ENCODE peak calls at places on chromosomes 3 and 15, in four cellular contexts. J is HEK293T, B is GM12878, R is K562. S is an unnamed sample.
A peak's percentile ranks its signal among the peaks of the same experiment; 100 is the strongest.

GRCh38 chr3:172152869-172153268 is 113.5 kb downstream of the FNDC3B start:
- DNase-seq in J (no peak), B (no peak), R (no peak), S (no peak)

GRCh38 chr15:71932689-71933088 is 122.3 kb downstream of the NR2E3 start:
- DNase-seq in B (no peak), R (no peak), J (no peak), S (no peak)

GRCh38 chr3:186220365-186220764 is 111.5 kb upstream of the ETV5 start:
- DNase-seq in B (no peak), R (no peak), J (no peak), S (no peak)

GRCh38 chr3:128415110-128415772 is 51.4 kb downstream of the DNAJB8 start:
- DNase-seq in B (no peak), J (no peak), R (peak; percentile 85), S (no peak)

GRCh38 chr3:133926736-133927542 is 31.3 kb upstream of the RAB6B start:
- DNase-seq in J (peak; percentile 48), R (peak; percentile 13), B (no peak), S (no peak)

GRCh38 chr3:143313598-143314188 is 194.1 kb downstream of the CHST2 start:
- DNase-seq in J (no peak), B (no peak), R (no peak), S (no peak)

GRCh38 chr15:93072011-93072410 is 17.0 kb downstream of the RGMA start:
- DNase-seq in J (peak; percentile 42), B (no peak), R (no peak), S (no peak)

GRCh38 chr3:112894258-112894657 is 47.6 kb upstream of the CD200R1L start:
- DNase-seq in B (no peak), R (peak; percentile 18), J (no peak), S (no peak)

GRCh38 chr3:36907911-36908646 is 36.8 kb downstream of the TRANK1 start:
- DNase-seq in J (no peak), R (peak; percentile 49), B (peak; percentile 24), S (peak; percentile 25)

GRCh38 chr15:90190606-90191343 is 10.4 kb upstream of the SEMA4B start:
- DNase-seq in R (peak; percentile 45), J (no peak), B (no peak), S (no peak)
- TF ChIP-seq TARDBP in R (no peak), J (no peak), B (no peak), S (no peak)

GRCh38 chr3:58528629-58529028 is 8.4 kb downstream of the ACOX2 start:
- DNase-seq in J (no peak), B (no peak), R (no peak), S (no peak)
- TF ChIP-seq TARDBP in J (no peak), B (no peak), R (no peak), S (no peak)

DNA sequence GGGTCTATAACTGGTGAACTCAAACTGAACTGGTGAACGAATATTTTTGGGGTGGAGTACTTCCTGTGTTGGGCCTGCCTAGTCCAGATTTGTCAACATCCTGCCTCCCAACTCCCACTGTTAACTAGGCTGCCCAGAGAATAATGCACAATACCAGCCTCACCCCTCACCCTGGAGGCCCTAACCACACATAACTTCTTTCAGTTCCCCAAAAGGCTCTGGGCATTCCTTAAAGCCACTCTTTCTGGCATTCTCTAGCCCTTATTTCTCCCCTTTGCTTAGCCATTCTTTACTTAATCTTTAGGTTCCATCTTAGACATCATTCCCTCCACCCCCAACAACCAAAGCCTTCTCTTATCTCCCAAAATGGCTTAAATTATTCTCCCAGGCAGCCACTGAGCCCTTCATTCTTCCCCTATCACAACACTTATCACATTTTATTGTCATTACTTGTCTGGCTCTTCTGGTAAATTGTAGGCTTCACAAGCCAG is 9.1 kb upstream of the SEC11A start:
- DNase-seq in B (peak; percentile 71), R (peak; percentile 40), J (no peak), S (no peak)
- TF ChIP-seq TARDBP in B (no peak), R (no peak), J (no peak), S (no peak)

DNA sequence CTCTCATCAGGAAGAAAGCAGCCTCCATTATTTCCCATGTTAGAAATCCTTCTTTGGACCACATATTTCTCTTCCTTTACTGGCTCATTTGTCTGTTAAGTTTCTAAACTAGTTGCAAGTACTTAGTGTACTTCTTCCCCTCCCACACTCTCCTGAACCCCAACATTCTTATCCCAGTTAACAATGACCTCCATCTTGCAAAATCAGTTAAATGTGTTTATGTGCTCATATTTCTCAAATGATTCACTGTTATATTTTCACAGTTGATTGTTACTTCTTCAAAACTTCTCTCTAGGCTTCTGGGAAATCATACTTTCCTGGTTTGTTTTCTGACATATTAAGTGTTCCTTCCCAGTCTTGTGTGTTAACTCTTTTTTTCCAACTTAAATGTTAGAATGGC is 856.9 kb downstream of the EPHA3 start:
- DNase-seq in R (no peak), J (no peak), B (no peak), S (no peak)
- TF ChIP-seq TARDBP in R (no peak), J (no peak), B (no peak), S (no peak)

GRCh38 chr3:181176610-181177009 is 187.1 kb upstream of the DNAJC19 start:
- DNase-seq in J (peak; percentile 33), R (peak; percentile 4), B (peak; percentile 7), S (peak; percentile 41)
- TF ChIP-seq TARDBP in J (no peak), R (no peak), B (no peak), S (no peak)